ENCODE peak calls at places on chromosomes 13 and 19, in nine cellular contexts. F is neural progenitor cell; R is mammary epithelial cell; K is tibial artery; J is CD8-positive, alpha-beta T cell; M is tibial nerve; O is BJ; H is ovary; N is Caco-2. C is an unnamed sample. For H3K27me3, the result is how much of the 10 kb centered on the place peaks cover.

GRCh38 chr19:51365211-51366049 is 758 bp downstream of the ETFB start:
- DNase-seq in J (no peak), K (no peak), O (no peak), N (peak), R (peak), H (peak), F (no peak), M (no peak), C (peak)

GRCh38 chr19:47886010-47886559 is at the start of gene SULT2A1:
- DNase-seq in M (no peak), N (peak), R (no peak), H (no peak), J (no peak), K (no peak), F (no peak), O (no peak), C (no peak)

GRCh38 chr13:37074703-37075102 is 15.2 kb upstream of the SUPT20H start:
- DNase-seq in O (peak), K (no peak), F (peak), N (no peak), H (no peak), M (no peak), J (no peak), R (peak), C (peak)

GRCh38 chr13:99796175-99796819 is 175.3 kb downstream of the ZIC5 start:
- DNase-seq in K (no peak), H (no peak), M (no peak), O (no peak), F (peak), J (no peak), N (peak), R (peak), C (peak)

GRCh38 chr13:90217275-90217674 is 1130.2 kb upstream of the MIR17HG start:
- DNase-seq in O (no peak), F (no peak), H (no peak), N (no peak), M (no peak), R (no peak), J (no peak), K (no peak), C (no peak)

GRCh38 chr13:45544520-45544919 is 71.0 kb downstream of the ERICH6B start:
- DNase-seq in R (no peak), O (no peak), J (no peak), F (no peak), M (no peak), H (no peak), K (no peak), N (no peak), C (no peak)

GRCh38 chr19:33819496-33819874 is 22.8 kb downstream of the KCTD15 start:
- DNase-seq in J (no peak), K (no peak), N (no peak), M (no peak), F (peak), R (no peak), O (no peak), H (no peak), C (no peak)

GRCh38 chr19:50478901-50479715 is 2.5 kb upstream of the GARIN5A start:
- DNase-seq in O (no peak), F (peak), J (no peak), R (peak), H (no peak), M (no peak), N (peak), K (no peak), C (no peak)

GRCh38 chr13:65677906-65678305 is 1552.2 kb downstream of the PCDH9 start:
- DNase-seq in N (no peak), F (no peak), O (no peak), R (no peak), K (no peak), H (no peak), M (no peak), J (no peak), C (no peak)

GRCh38 chr19:33388231-33388816 is 14.8 kb downstream of the CEBPG start:
- DNase-seq in R (no peak), F (no peak), N (no peak), M (no peak), H (no peak), J (no peak), K (peak), O (no peak), C (no peak)

GRCh38 chr13:72521965-72522661 is 205.3 kb downstream of the MZT1 start:
- DNase-seq in R (no peak), H (no peak), F (no peak), M (no peak), J (no peak), K (no peak), O (no peak), N (no peak), C (no peak)

GRCh38 chr13:75384881-75385707 is 96.9 kb downstream of the TBC1D4 start:
- DNase-seq in F (no peak), O (no peak), J (no peak), N (peak), K (no peak), R (no peak), H (no peak), M (no peak), C (no peak)

GRCh38 chr13:46614582-46614981 is 61.6 kb downstream of the LRCH1 start:
- DNase-seq in O (no peak), N (no peak), H (no peak), K (no peak), J (no peak), F (no peak), M (no peak), R (no peak), C (peak)

GRCh38 chr13:24050292-24050711 is 110.2 kb upstream of the SPATA13 start:
- DNase-seq in F (no peak), J (no peak), R (peak), K (peak), H (peak), N (no peak), M (no peak), O (no peak), C (peak)

GRCh38 chr19:43351998-43352746 is 1.3 kb upstream of the CD177 start:
- DNase-seq in K (no peak), R (no peak), J (no peak), N (no peak), H (no peak), O (no peak), M (no peak), F (no peak), C (no peak)

GRCh38 chr19:43353606-43354304 is at the start of gene CD177:
- DNase-seq in N (no peak), H (no peak), J (no peak), R (no peak), F (peak), M (no peak), K (no peak), O (no peak), C (no peak)

GRCh38 chr19:43354305-43354627 is 780 bp downstream of the CD177 start:
- DNase-seq in O (no peak), N (no peak), K (no peak), M (no peak), H (no peak), J (no peak), F (peak), R (no peak), C (no peak)
- TF ChIP-seq CTCF in O (no peak), N (no peak), K (no peak), M (no peak), H (no peak), J (no peak), F (peak), R (no peak), C (no peak)

GRCh38 chr19:14405380-14405757 is 13.8 kb downstream of the DDX39A start:
- DNase-seq in F (peak), K (no peak), M (no peak), J (no peak), O (no peak), H (no peak), R (no peak), N (no peak), C (no peak)
- H3K4me3 ChIP-seq in F (peak), K (no peak), M (peak), J (no peak), O (no peak), H (no peak), R (no peak), N (no peak), C (no peak)

GRCh38 chr19:41924151-41925145 is 3.8 kb downstream of the ERFL start:
- DNase-seq in R (no peak), O (no peak), J (no peak), H (no peak), F (no peak), N (no peak), M (no peak), K (no peak), C (no peak)
- H3K27me3 ChIP-seq in R (under half), O (half or more), J (under half), H (under half), F (half or more), N (under half), M (half or more), K (under half), C (half or more)

GRCh38 chr19:38223119-38223523 is 901 bp downstream of the DPF1 start:
- DNase-seq in N (no peak), O (no peak), M (no peak), F (no peak), K (no peak), J (no peak), H (no peak), R (no peak), C (no peak)

GRCh38 chr19:38221421-38221820 is 2.6 kb downstream of the DPF1 start:
- DNase-seq in F (no peak), K (no peak), M (no peak), O (no peak), N (no peak), H (no peak), J (no peak), R (no peak), C (no peak)

GRCh38 chr19:38221919-38222828 is 1.8 kb downstream of the DPF1 start:
- DNase-seq in J (no peak), O (no peak), R (peak), M (no peak), F (no peak), H (no peak), K (no peak), N (no peak), C (no peak)

GRCh38 chr19:38223617-38224013 is 407 bp downstream of the DPF1 start:
- DNase-seq in R (no peak), F (no peak), K (no peak), M (no peak), N (no peak), H (no peak), J (no peak), O (no peak), C (no peak)

GRCh38 chr19:38224014-38224862 is at the start of gene DPF1:
- DNase-seq in R (peak), N (peak), F (peak), O (no peak), J (peak), K (no peak), M (no peak), H (no peak), C (peak)
- TF ChIP-seq CTCF in R (peak), N (peak), F (peak), O (peak), J (peak), K (no peak), M (no peak), H (no peak), C (peak)

GRCh38 chr19:39834287-39834841 is 402 bp upstream of the DYRK1B start:
- DNase-seq in K (no peak), J (no peak), M (no peak), N (no peak), R (no peak), O (no peak), F (no peak), H (no peak), C (no peak)
- H3K4me3 ChIP-seq in K (peak), J (peak), M (peak), N (no peak), R (no peak), O (peak), F (peak), H (peak), C (no peak)

C was measured in bronchial epithelial cell.